ENCODE peak calls at places on chromosomes 12 and 14, in four cellular contexts. C is OCI-LY7, Z is colonic mucosa, R is fibroblast of pulmonary artery. Q is an unnamed sample.

GRCh38 chr12:120181991-120182631 is 12.4 kb downstream of the GCN1 start:
- DNase-seq in C (no peak), Z (no peak), R (peak), Q (peak)

GRCh38 chr14:95507701-95508103 is 8.7 kb downstream of the SYNE3 start:
- DNase-seq in C (no peak), Z (no peak), R (peak), Q (peak)

GRCh38 chr14:104389326-104390220 is 190.0 kb upstream of the C14orf180 start:
- DNase-seq in C (peak), Z (no peak), R (no peak), Q (no peak)

GRCh38 chr14:91388551-91388975 is 29.1 kb downstream of the CCDC88C start:
- DNase-seq in C (no peak), Z (no peak), R (no peak), Q (peak)

GRCh38 chr12:116113398-116114130 is 163.9 kb downstream of the MED13L start:
- DNase-seq in C (no peak), Z (no peak), R (no peak), Q (no peak)

GRCh38 chr12:12642916-12643315 is 31.2 kb downstream of the CREBL2 start:
- DNase-seq in C (no peak), Z (no peak), R (no peak), Q (no peak)

GRCh38 chr12:117686911-117687377 is 281.8 kb downstream of the KSR2 start:
- DNase-seq in C (no peak), Z (peak), R (no peak), Q (peak)

GRCh38 chr14:54086780-54087179 is 130.2 kb upstream of the BMP4 start:
- DNase-seq in C (no peak), Z (no peak), R (no peak), Q (no peak)

GRCh38 chr14:102078344-102078743 is 8.5 kb downstream of the HSP90AA1 start:
- DNase-seq in C (no peak), Z (no peak), R (no peak), Q (no peak)

GRCh38 chr12:27974735-27975221 is 2.2 kb upstream of the PTHLH start:
- DNase-seq in C (no peak), Z (no peak), R (no peak), Q (no peak)

GRCh38 chr12:6963741-6964446 is 6.6 kb downstream of the PHB2 start:
- DNase-seq in C (no peak), Z (peak), R (no peak), Q (no peak)

GRCh38 chr14:33404054-33404453 is 465.4 kb downstream of the NPAS3 start:
- DNase-seq in C (no peak), Z (no peak), R (peak), Q (peak)

GRCh38 chr12:10130042-10130441 is at the start of gene CLEC7A:
- DNase-seq in C (peak), Z (no peak), R (no peak), Q (no peak)

GRCh38 chr14:96297000-96297399 is 41.0 kb downstream of the BDKRB1 start:
- DNase-seq in C (peak), Z (no peak), R (peak), Q (peak)

GRCh38 chr12:16076553-16076952 is 165.4 kb downstream of the DERA start:
- DNase-seq in C (peak), Z (peak), R (peak), Q (peak)

GRCh38 chr12:124679533-124680371 is 112.3 kb upstream of the NCOR2 start:
- DNase-seq in C (no peak), Z (peak), R (no peak), Q (no peak)

GRCh38 chr12:124682425-124683329 is 115.3 kb upstream of the NCOR2 start:
- DNase-seq in C (no peak), Z (peak), R (no peak), Q (no peak)

GRCh38 chr12:124681779-124682391 is 114.5 kb upstream of the NCOR2 start:
- DNase-seq in C (no peak), Z (peak), R (peak), Q (peak)

GRCh38 chr12:124679047-124679446 is 111.6 kb upstream of the NCOR2 start:
- DNase-seq in C (no peak), Z (no peak), R (no peak), Q (no peak)

GRCh38 chr12:124680863-124681778 is 113.7 kb upstream of the NCOR2 start:
- DNase-seq in C (peak), Z (peak), R (peak), Q (peak)
- TF ChIP-seq CTCF in C (peak), Z (no peak), R (peak), Q (peak)

GRCh38 chr12:94329366-94329765 is 130.3 kb downstream of the CEP83 start:
- DNase-seq in C (no peak), Z (no peak), R (no peak), Q (no peak)

GRCh38 chr12:94327819-94328218 is 131.8 kb downstream of the CEP83 start:
- DNase-seq in C (no peak), Z (no peak), R (peak), Q (no peak)

GRCh38 chr12:94322346-94322745 is 137.3 kb downstream of the CEP83 start:
- DNase-seq in C (no peak), Z (no peak), R (peak), Q (no peak)

GRCh38 chr12:94326727-94327126 is 132.9 kb downstream of the CEP83 start:
- DNase-seq in C (no peak), Z (no peak), R (peak), Q (peak)

GRCh38 chr12:94326234-94326633 is 133.4 kb downstream of the CEP83 start:
- DNase-seq in C (no peak), Z (no peak), R (no peak), Q (no peak)
- H3K4me3 ChIP-seq in C (no peak), Z (no peak), R (no peak), Q (no peak)

GRCh38 chr12:53235164-53235563 is 3.2 kb upstream of the RARG start:
- DNase-seq in C (no peak), Z (no peak), R (no peak), Q (no peak)

GRCh38 chr12:53233671-53234091 is 1.7 kb upstream of the RARG start:
- DNase-seq in C (no peak), Z (peak), R (no peak), Q (no peak)

GRCh38 chr12:53235742-53236442 is 3.9 kb upstream of the RARG start:
- DNase-seq in C (no peak), Z (no peak), R (no peak), Q (no peak)

GRCh38 chr12:53232641-53233538 is 881 bp upstream of the RARG start:
- DNase-seq in C (no peak), Z (peak), R (no peak), Q (no peak)

GRCh38 chr12:53234236-53234635 is 2.2 kb upstream of the RARG start:
- DNase-seq in C (no peak), Z (no peak), R (no peak), Q (no peak)
- TF ChIP-seq CTCF in C (no peak), Z (no peak), R (no peak), Q (no peak)

GRCh38 chr14:68973639-68974038 is 5.5 kb downstream of the ACTN1 start:
- DNase-seq in C (no peak), Z (no peak), R (no peak), Q (no peak)

GRCh38 chr14:68976160-68977067 is 2.7 kb downstream of the ACTN1 start:
- DNase-seq in C (no peak), Z (peak), R (no peak), Q (no peak)

GRCh38 chr14:68974759-68975347 is 4.2 kb downstream of the ACTN1 start:
- DNase-seq in C (no peak), Z (no peak), R (no peak), Q (no peak)

GRCh38 chr14:68977137-68977740 is 1.9 kb downstream of the ACTN1 start:
- DNase-seq in C (no peak), Z (no peak), R (no peak), Q (no peak)

GRCh38 chr14:68975667-68976066 is 3.4 kb downstream of the ACTN1 start:
- DNase-seq in C (no peak), Z (no peak), R (peak), Q (peak)
- H3K4me3 ChIP-seq in C (no peak), Z (no peak), R (peak), Q (peak)

DNA sequence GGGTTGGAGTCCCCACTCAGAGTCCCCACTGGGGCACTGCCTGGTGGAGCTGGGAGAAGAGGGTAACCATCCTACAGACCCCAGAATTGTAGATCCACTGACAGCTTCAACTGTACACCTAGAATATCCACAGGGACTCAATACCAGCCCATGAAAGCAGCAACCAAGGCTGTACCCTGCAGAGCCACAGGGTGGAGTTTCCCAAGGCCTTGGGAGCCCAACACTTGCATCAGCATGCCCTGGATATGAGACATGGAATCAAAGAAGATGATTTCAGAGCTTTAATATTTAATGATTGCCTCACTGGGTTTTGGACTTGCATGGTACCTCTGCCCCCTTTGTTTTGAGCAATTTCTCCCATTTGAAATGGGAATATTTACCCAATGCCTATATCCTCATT is 80.4 kb downstream of the RASSF9 start:
- DNase-seq in C (no peak), Z (no peak), R (peak), Q (no peak)
- TF ChIP-seq CTCF in C (no peak), Z (no peak), R (peak), Q (no peak)

GRCh38 chr14:81437226-81437625 is 37.1 kb upstream of the STON2 start:
- DNase-seq in C (no peak), Z (no peak), R (no peak), Q (no peak)
- H3K4me3 ChIP-seq in C (no peak), Z (peak), R (no peak), Q (no peak)

DNA sequence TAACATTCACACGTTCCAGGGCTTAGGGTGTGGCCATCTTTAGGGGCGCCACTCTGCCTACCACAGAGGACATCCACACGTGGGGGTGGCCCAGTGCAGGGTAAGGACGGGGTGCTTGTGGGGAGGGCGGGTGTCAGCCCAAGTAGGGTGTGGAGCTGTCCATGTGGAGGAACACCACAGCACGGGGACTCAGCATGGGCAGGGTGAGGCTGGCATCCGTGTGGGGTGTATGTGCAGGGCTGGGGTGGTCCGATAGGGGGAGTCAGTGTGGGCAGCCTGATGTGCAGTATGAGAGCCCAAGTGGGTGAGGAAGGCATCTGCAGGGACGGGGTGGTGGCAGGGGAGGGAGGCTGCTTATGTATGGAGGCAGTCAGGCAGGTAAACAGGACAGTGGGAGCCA is 17.7 kb downstream of the PSMC1 start:
- DNase-seq in C (no peak), Z (no peak), R (no peak), Q (no peak)
- TF ChIP-seq CTCF in C (peak), Z (no peak), R (no peak), Q (peak)

GRCh38 chr14:70742316-70742715 is 67.0 kb downstream of the MAP3K9 start:
- DNase-seq in C (no peak), Z (no peak), R (no peak), Q (no peak)

GRCh38 chr14:70744631-70745030 is 64.7 kb downstream of the MAP3K9 start:
- DNase-seq in C (no peak), Z (no peak), R (no peak), Q (no peak)

GRCh38 chr14:70741482-70741881 is 67.8 kb downstream of the MAP3K9 start:
- DNase-seq in C (no peak), Z (no peak), R (no peak), Q (no peak)
- H3K4me3 ChIP-seq in C (no peak), Z (no peak), R (no peak), Q (no peak)

GRCh38 chr14:23941230-23941629 is 12.3 kb upstream of the DHRS4 start:
- DNase-seq in C (no peak), Z (no peak), R (no peak), Q (no peak)
- TF ChIP-seq CTCF in C (no peak), Z (no peak), R (no peak), Q (no peak)

Q was measured in astrocyte of the spinal cord.